ENCODE peak calls at places on chromosomes 1 and 21, in seven cellular contexts. One of them, this sample, is unnamed.

GRCh38 chr1:198496216-198497143 is 44.0 kb downstream of the ATP6V1G3 start:
- DNase-seq in Caki2: peak
- DNase-seq in EH: peak
- DNase-seq in mesendoderm: no peak
- DNase-seq in activated CD4-positive, alpha-beta T cell treated with anti-CD3 and anti-CD28 coated beads for 24 hours: no peak
- DNase-seq in Kasumi-1: no peak
- DNase-seq in NB4: no peak
- DNase-seq in this sample: no peak

GRCh38 chr21:31347435-31348032 is 3.5 kb upstream of the TIAM1 start:
- DNase-seq in Caki2: peak
- DNase-seq in EH: peak
- DNase-seq in mesendoderm: no peak
- DNase-seq in activated CD4-positive, alpha-beta T cell treated with anti-CD3 and anti-CD28 coated beads for 24 hours: no peak
- DNase-seq in Kasumi-1: peak
- DNase-seq in NB4: peak
- DNase-seq in this sample: peak

GRCh38 chr1:162908780-162909179 is 47.8 kb upstream of the CCDC190 start:
- DNase-seq in Caki2: peak
- DNase-seq in EH: peak
- DNase-seq in mesendoderm: no peak
- DNase-seq in activated CD4-positive, alpha-beta T cell treated with anti-CD3 and anti-CD28 coated beads for 24 hours: no peak
- DNase-seq in Kasumi-1: no peak
- DNase-seq in NB4: no peak
- DNase-seq in this sample: no peak

GRCh38 chr1:81391100-81391828 is 409.5 kb upstream of the ADGRL2 start:
- DNase-seq in Caki2: no peak
- DNase-seq in EH: no peak
- DNase-seq in mesendoderm: no peak
- DNase-seq in activated CD4-positive, alpha-beta T cell treated with anti-CD3 and anti-CD28 coated beads for 24 hours: no peak
- DNase-seq in Kasumi-1: no peak
- DNase-seq in NB4: no peak
- DNase-seq in this sample: no peak

GRCh38 chr1:3030663-3031381 is 9.6 kb downstream of the ACTRT2 start:
- DNase-seq in Caki2: no peak
- DNase-seq in EH: no peak
- DNase-seq in mesendoderm: no peak
- DNase-seq in activated CD4-positive, alpha-beta T cell treated with anti-CD3 and anti-CD28 coated beads for 24 hours: no peak
- DNase-seq in Kasumi-1: no peak
- DNase-seq in NB4: no peak
- DNase-seq in this sample: no peak

GRCh38 chr21:17402885-17403477 is 109.9 kb upstream of the CXADR start:
- DNase-seq in Caki2: no peak
- DNase-seq in EH: no peak
- DNase-seq in mesendoderm: no peak
- DNase-seq in activated CD4-positive, alpha-beta T cell treated with anti-CD3 and anti-CD28 coated beads for 24 hours: no peak
- DNase-seq in Kasumi-1: peak
- DNase-seq in NB4: peak
- DNase-seq in this sample: peak

GRCh38 chr1:162878000-162878596 is 17.1 kb upstream of the CCDC190 start:
- DNase-seq in Caki2: peak
- DNase-seq in EH: peak
- DNase-seq in mesendoderm: peak
- DNase-seq in activated CD4-positive, alpha-beta T cell treated with anti-CD3 and anti-CD28 coated beads for 24 hours: peak
- DNase-seq in Kasumi-1: peak
- DNase-seq in NB4: peak
- DNase-seq in this sample: peak

GRCh38 chr1:88787023-88787903 is 103.2 kb downstream of the PKN2 start:
- DNase-seq in Caki2: no peak
- DNase-seq in EH: no peak
- DNase-seq in mesendoderm: no peak
- DNase-seq in activated CD4-positive, alpha-beta T cell treated with anti-CD3 and anti-CD28 coated beads for 24 hours: no peak
- DNase-seq in Kasumi-1: no peak
- DNase-seq in NB4: no peak
- DNase-seq in this sample: no peak

GRCh38 chr1:41274827-41275519 is 32.9 kb upstream of the SCMH1 start:
- DNase-seq in Caki2: no peak
- DNase-seq in EH: no peak
- DNase-seq in mesendoderm: no peak
- DNase-seq in activated CD4-positive, alpha-beta T cell treated with anti-CD3 and anti-CD28 coated beads for 24 hours: no peak
- DNase-seq in Kasumi-1: peak
- DNase-seq in NB4: peak
- DNase-seq in this sample: no peak

GRCh38 chr1:200436436-200436835 is 26.6 kb upstream of the ZNF281 start:
- DNase-seq in Caki2: no peak
- DNase-seq in EH: peak
- DNase-seq in mesendoderm: no peak
- DNase-seq in activated CD4-positive, alpha-beta T cell treated with anti-CD3 and anti-CD28 coated beads for 24 hours: no peak
- DNase-seq in Kasumi-1: no peak
- DNase-seq in NB4: no peak
- DNase-seq in this sample: no peak

GRCh38 chr1:212565079-212565478 is 43.5 kb upstream of the ATF3 start:
- DNase-seq in Caki2: no peak
- DNase-seq in EH: no peak
- DNase-seq in mesendoderm: no peak
- DNase-seq in activated CD4-positive, alpha-beta T cell treated with anti-CD3 and anti-CD28 coated beads for 24 hours: no peak
- DNase-seq in Kasumi-1: no peak
- DNase-seq in NB4: no peak
- DNase-seq in this sample: no peak

GRCh38 chr1:59947047-59947938 is 20.7 kb upstream of the CYP2J2 start:
- DNase-seq in Caki2: peak
- DNase-seq in EH: peak
- DNase-seq in mesendoderm: peak
- DNase-seq in activated CD4-positive, alpha-beta T cell treated with anti-CD3 and anti-CD28 coated beads for 24 hours: peak
- DNase-seq in Kasumi-1: peak
- DNase-seq in NB4: peak
- DNase-seq in this sample: peak

GRCh38 chr1:116514708-116515525 is 55.9 kb downstream of the CD58 start:
- DNase-seq in Caki2: peak
- DNase-seq in EH: peak
- DNase-seq in mesendoderm: no peak
- DNase-seq in activated CD4-positive, alpha-beta T cell treated with anti-CD3 and anti-CD28 coated beads for 24 hours: peak
- DNase-seq in Kasumi-1: peak
- DNase-seq in NB4: peak
- DNase-seq in this sample: no peak

GRCh38 chr1:218345673-218346390 is 696 bp downstream of the TGFB2 start:
- DNase-seq in Caki2: peak
- DNase-seq in EH: peak
- DNase-seq in mesendoderm: peak
- DNase-seq in activated CD4-positive, alpha-beta T cell treated with anti-CD3 and anti-CD28 coated beads for 24 hours: no peak
- DNase-seq in Kasumi-1: peak
- DNase-seq in NB4: peak
- DNase-seq in this sample: peak

GRCh38 chr21:28359300-28359699 is 633.4 kb downstream of the LTN1 start:
- DNase-seq in Caki2: no peak
- DNase-seq in EH: no peak
- DNase-seq in mesendoderm: no peak
- DNase-seq in activated CD4-positive, alpha-beta T cell treated with anti-CD3 and anti-CD28 coated beads for 24 hours: no peak
- DNase-seq in Kasumi-1: no peak
- DNase-seq in NB4: no peak
- DNase-seq in this sample: peak

GRCh38 chr1:232062967-232063366 is 436.4 kb downstream of the DISC1 start:
- DNase-seq in Caki2: no peak
- DNase-seq in EH: no peak
- DNase-seq in mesendoderm: peak
- DNase-seq in activated CD4-positive, alpha-beta T cell treated with anti-CD3 and anti-CD28 coated beads for 24 hours: no peak
- DNase-seq in Kasumi-1: no peak
- DNase-seq in NB4: no peak
- DNase-seq in this sample: no peak

GRCh38 chr1:119893827-119894700 is 2.3 kb downstream of the ADAM30 start:
- DNase-seq in Caki2: no peak
- DNase-seq in EH: no peak
- DNase-seq in mesendoderm: no peak
- DNase-seq in activated CD4-positive, alpha-beta T cell treated with anti-CD3 and anti-CD28 coated beads for 24 hours: no peak
- DNase-seq in Kasumi-1: no peak
- DNase-seq in NB4: no peak
- DNase-seq in this sample: no peak

GRCh38 chr1:228544021-228544850 is 57.1 kb downstream of the RNF187 start:
- DNase-seq in Caki2: no peak
- DNase-seq in EH: no peak
- DNase-seq in mesendoderm: no peak
- DNase-seq in activated CD4-positive, alpha-beta T cell treated with anti-CD3 and anti-CD28 coated beads for 24 hours: no peak
- DNase-seq in Kasumi-1: no peak
- DNase-seq in NB4: no peak
- DNase-seq in this sample: no peak

GRCh38 chr21:43269461-43269860 is 100.7 kb downstream of the CRYAA start:
- DNase-seq in Caki2: no peak
- DNase-seq in EH: no peak
- DNase-seq in mesendoderm: peak
- DNase-seq in activated CD4-positive, alpha-beta T cell treated with anti-CD3 and anti-CD28 coated beads for 24 hours: peak
- DNase-seq in Kasumi-1: no peak
- DNase-seq in NB4: peak
- DNase-seq in this sample: no peak

This sample was measured in SK-N-SH.